ENCODE peak calls at places on chromosomes 6 and 20, in ten cellular contexts. I is tibial nerve, F is left ventricle myocardium inferior, C is left lung, M is psoas muscle, E is AG04450, T is stomach, W is nephron progenitor cell, H is mucosa of descending colon, Q is cardiac muscle cell. N is an unnamed sample.

GRCh38 chr20:42401598-42401997 is 783.4 kb upstream of the CHD6 start:
- DNase-seq in I (no peak), F (no peak), C (no peak), M (no peak), E (no peak), T (no peak), W (no peak), H (no peak), Q (no peak), N (no peak)

GRCh38 chr6:87945181-87945580 is 102.5 kb upstream of the SPACA1 start:
- DNase-seq in I (no peak), F (no peak), C (no peak), M (no peak), E (no peak), T (no peak), W (peak), H (no peak), Q (peak), N (no peak)

GRCh38 chr6:53866231-53866630 is 71.4 kb downstream of the LRRC1 start:
- DNase-seq in I (no peak), F (no peak), C (no peak), M (no peak), E (no peak), T (no peak), W (no peak), H (no peak), Q (no peak), N (no peak)

GRCh38 chr20:62616728-62617621 is 25.3 kb upstream of the SLCO4A1 start:
- DNase-seq in I (peak), F (peak), C (peak), M (peak), E (peak), T (peak), W (peak), H (peak), Q (peak), N (peak)

GRCh38 chr6:89432875-89433636 is at the start of gene ANKRD6:
- DNase-seq in I (peak), F (peak), C (peak), M (peak), E (no peak), T (peak), W (peak), H (peak), Q (peak), N (peak)

GRCh38 chr6:14276667-14277404 is 159.3 kb downstream of the CD83 start:
- DNase-seq in I (no peak), F (no peak), C (no peak), M (no peak), E (no peak), T (no peak), W (no peak), H (no peak), Q (no peak), N (no peak)

GRCh38 chr6:14765106-14765505 is 480.8 kb upstream of the JARID2 start:
- DNase-seq in I (no peak), F (no peak), C (no peak), M (no peak), E (no peak), T (no peak), W (no peak), H (no peak), Q (no peak), N (peak)

GRCh38 chr6:88983532-88983931 is 20.1 kb upstream of the RNGTT start:
- DNase-seq in I (peak), F (no peak), C (no peak), M (peak), E (no peak), T (no peak), W (peak), H (no peak), Q (peak), N (peak)

GRCh38 chr20:63774348-63774735 is 34.8 kb downstream of the SLC2A4RG start:
- DNase-seq in I (no peak), F (no peak), C (no peak), M (no peak), E (no peak), T (no peak), W (no peak), H (peak), Q (no peak), N (no peak)

GRCh38 chr6:136466789-136467585 is 83.2 kb downstream of the MAP7 start:
- DNase-seq in I (no peak), F (no peak), C (no peak), M (no peak), E (no peak), T (no peak), W (no peak), H (no peak), Q (peak), N (no peak)

GRCh38 chr6:144252289-144252688 is 32.8 kb upstream of the UTRN start:
- DNase-seq in I (no peak), F (no peak), C (no peak), M (no peak), E (no peak), T (no peak), W (no peak), H (no peak), Q (no peak), N (peak)

GRCh38 chr6:32092760-32093497 is 16.2 kb downstream of the TNXB start:
- DNase-seq in I (no peak), F (no peak), C (peak), M (no peak), E (peak), T (no peak), W (no peak), H (peak), Q (no peak), N (no peak)

GRCh38 chr6:37732688-37733087 is 35.0 kb upstream of the MDGA1 start:
- DNase-seq in I (no peak), F (no peak), C (no peak), M (no peak), E (no peak), T (no peak), W (no peak), H (no peak), Q (no peak), N (peak)

GRCh38 chr20:44017905-44018683 is 103.4 kb downstream of the TOX2 start:
- DNase-seq in I (no peak), F (no peak), C (peak), M (no peak), E (peak), T (peak), W (no peak), H (peak), Q (peak), N (peak)

GRCh38 chr20:36462440-36463211 is 78.7 kb upstream of the MYL9 start:
- DNase-seq in I (peak), F (peak), C (no peak), M (peak), E (no peak), T (peak), W (peak), H (peak), Q (no peak), N (no peak)

GRCh38 chr20:3808544-3808943 is 11.8 kb upstream of the AP5S1 start:
- DNase-seq in I (no peak), F (no peak), C (no peak), M (no peak), E (no peak), T (no peak), W (no peak), H (no peak), Q (no peak), N (no peak)
- TF ChIP-seq CTCF in I (no peak), F (no peak), C (no peak), M (no peak), E (no peak), T (no peak), W (no peak), H (no peak), Q (no peak), N (no peak)

GRCh38 chr6:112603726-112604125 is 256.6 kb downstream of the RFPL4B start:
- DNase-seq in I (no peak), F (no peak), C (no peak), M (no peak), E (no peak), T (no peak), W (no peak), H (no peak), Q (no peak), N (no peak)

GRCh38 chr6:112595201-112595600 is 248.1 kb downstream of the RFPL4B start:
- DNase-seq in I (no peak), F (no peak), C (no peak), M (no peak), E (no peak), T (no peak), W (no peak), H (no peak), Q (no peak), N (no peak)

GRCh38 chr6:112595841-112596240 is 248.7 kb downstream of the RFPL4B start:
- DNase-seq in I (no peak), F (no peak), C (no peak), M (no peak), E (no peak), T (no peak), W (no peak), H (no peak), Q (no peak), N (no peak)

DNA sequence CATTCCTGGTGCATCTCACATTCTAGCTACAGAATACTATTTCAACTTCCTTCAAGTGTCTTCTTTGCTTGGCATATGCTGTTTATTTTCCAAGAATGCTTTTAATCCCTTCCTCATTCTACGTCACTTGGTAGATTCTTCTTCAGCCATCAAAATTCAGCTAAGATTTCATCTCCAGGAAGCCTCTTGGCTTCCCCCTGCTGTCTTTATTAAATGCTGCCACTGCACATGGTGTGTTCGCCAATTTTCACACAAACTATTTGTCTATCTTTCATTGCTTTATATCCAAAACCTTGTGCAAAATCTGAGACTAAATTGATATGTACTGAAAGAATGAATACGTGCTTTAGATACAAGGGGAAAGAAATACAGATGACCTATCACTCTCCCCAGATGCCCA is 253.0 kb downstream of the RFPL4B start:
- DNase-seq in I (no peak), F (no peak), C (no peak), M (no peak), E (no peak), T (no peak), W (no peak), H (no peak), Q (no peak), N (no peak)
- TF ChIP-seq CTCF in I (no peak), F (no peak), C (no peak), M (no peak), E (peak), T (no peak), W (no peak), H (no peak), Q (peak), N (no peak)

DNA sequence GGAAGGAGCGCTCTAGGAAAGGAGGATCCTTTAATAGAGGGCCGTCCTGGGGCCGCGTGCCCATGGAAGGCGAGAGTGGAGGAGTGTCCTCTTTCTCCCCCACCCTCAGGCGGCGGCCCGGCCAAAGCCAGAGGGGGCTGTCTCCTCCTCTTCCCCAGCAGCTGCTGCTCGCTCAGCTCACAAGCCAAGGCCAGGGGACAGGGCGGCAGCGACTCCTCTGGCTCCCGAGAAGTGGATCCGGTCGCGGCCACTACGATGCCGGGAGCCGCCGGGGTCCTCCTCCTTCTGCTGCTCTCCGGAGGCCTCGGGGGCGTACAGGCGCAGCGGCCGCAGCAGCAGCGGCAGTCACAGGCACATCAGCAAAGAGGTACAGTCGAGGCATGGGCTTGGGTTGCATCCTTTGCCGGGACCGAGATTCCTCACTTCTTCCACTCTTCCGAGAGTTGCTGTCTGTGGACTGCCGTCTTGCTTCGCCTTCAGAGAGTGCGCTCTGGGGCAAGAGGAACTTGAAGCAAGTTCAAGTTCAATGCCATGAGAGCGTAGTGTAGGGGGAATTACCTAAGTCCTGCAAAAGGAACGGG is at the start of gene LAMA2:
- DNase-seq in I (peak), F (peak), C (peak), M (peak), E (peak), T (peak), W (peak), H (peak), Q (peak), N (no peak)
- TF ChIP-seq CTCF in I (no peak), F (peak), C (no peak), M (peak), E (peak), T (no peak), W (no peak), H (no peak), Q (peak), N (no peak)

DNA sequence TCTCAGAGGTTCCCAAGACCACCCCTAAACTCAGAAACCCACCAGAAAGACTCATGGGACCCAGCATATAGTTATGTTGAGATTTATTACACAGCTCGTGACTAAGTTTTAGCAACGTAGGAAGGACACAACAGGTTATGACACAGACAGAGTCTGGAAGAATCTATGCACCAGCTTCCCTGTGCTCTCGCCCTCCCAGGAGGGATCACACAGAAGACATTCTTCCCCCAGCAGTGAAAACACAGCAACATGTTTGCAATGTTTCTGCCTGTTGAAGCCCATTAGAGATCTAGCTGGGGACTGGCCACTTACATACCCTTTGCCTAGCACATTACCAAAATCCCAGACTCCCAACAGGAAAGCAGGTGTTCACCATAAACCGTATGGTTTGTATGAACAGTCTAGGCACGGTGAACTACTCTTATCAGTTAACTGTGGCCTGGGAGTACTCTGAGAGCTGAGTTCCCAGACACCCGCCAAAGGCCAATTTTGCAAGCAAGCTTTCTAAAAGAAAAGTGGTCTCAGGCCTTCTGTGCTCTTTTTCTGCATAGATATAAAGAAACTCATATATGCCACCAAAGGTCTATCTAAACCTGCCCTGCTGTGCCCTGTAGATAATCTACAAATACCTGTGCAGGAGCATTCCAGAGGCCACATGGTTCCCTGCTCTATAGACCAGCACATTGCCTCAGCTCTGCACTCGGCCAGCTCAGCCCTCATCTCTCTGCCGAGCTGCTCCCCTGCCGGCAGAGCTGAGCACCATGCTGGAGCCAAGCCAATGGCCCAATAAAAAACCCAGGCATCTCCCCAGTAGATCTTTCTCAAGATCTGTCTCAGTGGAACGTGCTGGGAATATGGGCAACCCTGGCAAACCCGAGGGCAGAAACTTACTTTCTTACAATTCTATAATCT is 69.6 kb upstream of the SMIM28 start:
- DNase-seq in I (peak), F (peak), C (no peak), M (peak), E (no peak), T (peak), W (no peak), H (peak), Q (no peak), N (peak)
- TF ChIP-seq CTCF in I (no peak), F (peak), C (no peak), M (no peak), E (peak), T (peak), W (no peak), H (no peak), Q (peak), N (no peak)

GRCh38 chr20:50521221-50521642 is 11.0 kb downstream of the PTPN1 start:
- DNase-seq in I (no peak), F (no peak), C (no peak), M (no peak), E (no peak), T (no peak), W (no peak), H (no peak), Q (no peak), N (no peak)
- TF ChIP-seq CTCF in I (no peak), F (no peak), C (no peak), M (no peak), E (no peak), T (no peak), W (no peak), H (no peak), Q (no peak), N (no peak)

N was measured in MCF 10A.